ENCODE peak calls at places on chromosomes 4 and X, in ten cellular contexts. H is neural crest cell; R is GM12865; O is kidney glomerular epithelial cell; V is mesendoderm; N is stimulated activated naive B cell treated with anti-CD40 and anti-IgM and Interleukin-4, amounts not matched to agents 10 μg/mL and 1 μg/mL and 100 μg/mL, for 72 hours; C is NCI-H748 treated with DMSO at 0.1 percent for 48 hours; X is Right ventricle myocardium superior; Q is mammary epithelial cell; B is naive B cell. I is an unnamed sample.

GRCh38 chrX:119482497-119483480 is 14.5 kb downstream of the SLC25A5 start:
- DNase-seq in B (peak), N (peak), V (peak), X (peak), O (peak), R (peak), H (peak), C (peak), Q (peak), I (no peak)

GRCh38 chrX:68196939-68197791 is 236.1 kb downstream of the OPHN1 start:
- DNase-seq in V (peak), R (peak), O (peak), C (peak), H (peak), X (no peak), Q (peak), N (peak), B (peak), I (peak)

GRCh38 chrX:9555354-9555753 is 90.5 kb downstream of the TBL1X start:
- DNase-seq in X (no peak), R (no peak), V (no peak), N (no peak), C (no peak), H (no peak), Q (no peak), B (no peak), O (no peak), I (no peak)

GRCh38 chrX:46628406-46629371 is 55.1 kb downstream of the CHST7 start:
- DNase-seq in V (no peak), Q (no peak), B (peak), H (no peak), N (peak), C (no peak), X (peak), O (no peak), R (peak), I (no peak)

GRCh38 chr4:94516067-94516466 is 64.3 kb downstream of the PDLIM5 start:
- DNase-seq in N (no peak), R (no peak), Q (peak), B (no peak), O (peak), X (no peak), V (peak), H (no peak), C (no peak), I (no peak)

GRCh38 chr4:113455081-113455480 is 306.5 kb downstream of the CAMK2D start:
- DNase-seq in Q (no peak), O (no peak), V (no peak), B (no peak), H (no peak), X (no peak), C (no peak), N (no peak), R (no peak), I (no peak)

GRCh38 chr4:110503588-110504435 is 27.9 kb downstream of the ENPEP start:
- DNase-seq in R (peak), C (no peak), H (no peak), N (no peak), V (peak), Q (no peak), X (peak), B (no peak), O (no peak), I (no peak)

GRCh38 chrX:154308108-154308946 is 12.7 kb downstream of the TKTL1 start:
- DNase-seq in V (peak), H (peak), B (peak), Q (peak), C (peak), N (peak), O (peak), R (peak), X (peak), I (peak)

GRCh38 chrX:16559206-16559619 is 90.7 kb upstream of the S100G start:
- DNase-seq in X (no peak), N (no peak), C (no peak), B (no peak), R (no peak), Q (no peak), O (no peak), H (no peak), V (no peak), I (no peak)

GRCh38 chrX:49165901-49166881 is 3.6 kb downstream of the MAGIX start:
- DNase-seq in O (peak), N (peak), Q (peak), X (peak), H (peak), V (peak), R (peak), C (peak), B (peak), I (peak)

GRCh38 chr4:166091914-166092510 is 219.0 kb downstream of the TLL1 start:
- DNase-seq in V (peak), H (no peak), X (no peak), B (no peak), N (no peak), O (peak), Q (peak), C (peak), R (peak), I (peak)

GRCh38 chrX:124328765-124329164 is 3.7 kb upstream of the TEX13D start:
- DNase-seq in B (no peak), Q (peak), R (no peak), N (no peak), X (no peak), C (no peak), O (no peak), V (peak), H (no peak), I (no peak)

GRCh38 chr4:71520308-71520707 is 181.5 kb downstream of the SLC4A4 start:
- DNase-seq in H (no peak), C (no peak), V (no peak), O (no peak), N (no peak), Q (no peak), X (no peak), B (no peak), R (no peak), I (no peak)

GRCh38 chrX:129632443-129632842 is 22.3 kb downstream of the APLN start:
- DNase-seq in N (no peak), X (no peak), O (no peak), R (no peak), Q (no peak), B (no peak), H (no peak), V (no peak), C (no peak), I (no peak)

I was measured in NAMALWA.